ENCODE peak calls at places on chromosome X, in five cellular contexts. F is CD8-positive, alpha-beta T cell; S is sigmoid colon; M is A549; J is RWPE1. U is an unnamed sample.

GRCh38 chrX:147890766-147891165 is 21.0 kb upstream of the FMR1 start:
- DNase-seq in F (no peak), S (no peak), M (no peak), J (no peak), U (no peak)

GRCh38 chrX:85375333-85375738 is 4.1 kb downstream of the POF1B start:
- DNase-seq in F (no peak), S (no peak), M (peak), J (no peak), U (no peak)

GRCh38 chrX:153941331-153942252 is 2.9 kb downstream of the RENBP start:
- DNase-seq in F (no peak), S (no peak), M (no peak), J (no peak), U (no peak)

GRCh38 chrX:134538316-134538715 is 78.4 kb downstream of the HPRT1 start:
- DNase-seq in F (no peak), S (no peak), M (no peak), J (no peak), U (no peak)

GRCh38 chrX:56563231-56564116 is at the start of gene UBQLN2:
- DNase-seq in F (peak), S (peak), M (no peak), J (peak), U (no peak)

GRCh38 chrX:120269379-120270035 is 18.9 kb downstream of the ZBTB33 start:
- DNase-seq in F (no peak), S (no peak), M (no peak), J (peak), U (peak)

GRCh38 chrX:18661273-18661672 is 10.6 kb downstream of the RS1 start:
- DNase-seq in F (no peak), S (no peak), M (no peak), J (no peak), U (no peak)

GRCh38 chrX:19954707-19955106 is 36.2 kb downstream of the BCLAF3 start:
- DNase-seq in F (no peak), S (no peak), M (no peak), J (no peak), U (no peak)

GRCh38 chrX:47316276-47317025 is 53.9 kb upstream of the ZNF157 start:
- DNase-seq in F (no peak), S (no peak), M (no peak), J (no peak), U (no peak)

GRCh38 chrX:30577362-30577961 is at the start of gene TASL:
- DNase-seq in F (no peak), S (no peak), M (no peak), J (no peak), U (no peak)

GRCh38 chrX:53456254-53456653 is 22.1 kb upstream of the HSD17B10 start:
- DNase-seq in F (no peak), S (no peak), M (no peak), J (no peak), U (no peak)

GRCh38 chrX:111164728-111165127 is 68.7 kb downstream of the PAK3 start:
- DNase-seq in F (no peak), S (no peak), M (no peak), J (no peak), U (no peak)

GRCh38 chrX:151789179-151789800 is 54.7 kb downstream of the CNGA2 start:
- DNase-seq in F (no peak), S (peak), M (peak), J (peak), U (no peak)

GRCh38 chrX:44344194-44344593 is 722 bp upstream of the EFHC2 start:
- DNase-seq in F (peak), S (no peak), M (no peak), J (no peak), U (no peak)

GRCh38 chrX:40471965-40472648 is 108.7 kb upstream of the ATP6AP2 start:
- DNase-seq in F (no peak), S (peak), M (no peak), J (peak), U (no peak)

GRCh38 chrX:15336023-15336413 is 695 bp upstream of the PIGA start:
- DNase-seq in F (no peak), S (no peak), M (peak), J (peak), U (peak)

GRCh38 chrX:14927391-14927790 is 54.2 kb downstream of the MOSPD2 start:
- DNase-seq in F (no peak), S (no peak), M (no peak), J (no peak), U (no peak)

GRCh38 chrX:134512566-134512965 is 52.6 kb downstream of the HPRT1 start:
- DNase-seq in F (no peak), S (no peak), M (peak), J (peak), U (peak)

DNA sequence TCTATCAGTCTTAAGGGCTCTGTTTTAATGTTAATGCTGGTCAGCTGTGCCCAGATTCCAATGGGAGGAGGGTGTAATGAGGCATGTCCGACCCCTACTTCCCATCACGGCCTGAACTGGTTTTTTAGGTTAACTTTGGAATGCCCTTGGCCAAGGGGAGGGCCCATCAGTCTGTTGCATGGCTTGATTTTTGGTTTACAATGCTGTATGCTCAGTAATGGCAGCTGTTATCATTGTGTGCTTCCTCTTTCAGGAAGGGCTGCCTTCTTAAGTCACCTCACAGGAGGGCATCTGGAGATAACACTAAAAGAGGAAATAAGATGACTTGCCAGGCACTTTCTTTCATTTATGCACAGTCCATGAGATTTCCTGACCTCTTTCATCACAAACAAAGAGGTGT is 36.3 kb downstream of the ATXN3L start:
- DNase-seq in F (no peak), S (no peak), M (no peak), J (no peak), U (no peak)
- H3K27ac ChIP-seq in F (no peak), S (no peak), M (peak), J (no peak), U (peak)

GRCh38 chrX:79107891-79108718 is 36.4 kb upstream of the GPR174 start:
- DNase-seq in F (no peak), S (no peak), M (no peak), J (no peak), U (no peak)
- H3K27ac ChIP-seq in F (peak), S (no peak), M (no peak), J (no peak), U (no peak)

GRCh38 chrX:64662876-64663275 is 267.6 kb upstream of the MTMR8 start:
- DNase-seq in F (no peak), S (no peak), M (no peak), J (no peak), U (no peak)
- H3K27ac ChIP-seq in F (no peak), S (no peak), M (no peak), J (no peak), U (no peak)

GRCh38 chrX:107751127-107751526 is 24.5 kb downstream of the TSC22D3 start:
- DNase-seq in F (no peak), S (no peak), M (no peak), J (no peak), U (no peak)
- H3K27ac ChIP-seq in F (no peak), S (no peak), M (no peak), J (peak), U (no peak)

GRCh38 chrX:136255543-136255942 is 4.3 kb upstream of the MAP7D3 start:
- DNase-seq in F (no peak), S (no peak), M (no peak), J (no peak), U (no peak)
- H3K27ac ChIP-seq in F (no peak), S (peak), M (no peak), J (no peak), U (no peak)

DNA sequence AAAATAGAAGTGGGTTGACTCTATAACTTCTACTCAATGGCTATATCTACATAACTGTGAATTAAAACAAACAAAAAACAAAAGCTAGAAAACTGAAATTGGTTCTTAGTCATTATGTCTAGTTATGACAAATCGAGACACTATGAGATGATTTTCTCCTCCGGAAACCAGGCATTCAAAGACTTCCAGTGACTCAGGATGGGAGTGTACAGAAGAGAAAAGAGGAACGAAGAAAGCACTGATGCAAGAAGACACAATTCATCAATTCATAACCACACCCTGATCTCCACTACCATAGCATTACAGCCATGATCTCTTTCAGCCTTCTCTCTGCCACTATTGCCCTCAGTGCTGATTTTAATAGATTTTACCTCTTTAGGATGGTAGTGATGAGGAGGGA is 253.6 kb downstream of the CBLL2 start:
- DNase-seq in F (no peak), S (no peak), M (no peak), J (peak), U (peak)
- H3K27ac ChIP-seq in F (no peak), S (no peak), M (no peak), J (no peak), U (peak)

GRCh38 chrX:10011261-10011931 is 44.2 kb downstream of the CLDN34 start:
- DNase-seq in F (no peak), S (peak), M (no peak), J (no peak), U (no peak)
- H3K27ac ChIP-seq in F (no peak), S (peak), M (peak), J (no peak), U (peak)